ENCODE peak calls at places on chromosomes 3 and 15, in seven cellular contexts. Z, Q, P, B, T, O and C are unnamed samples.

GRCh38 chr15:55289573-55290360 is at the start of gene RAB27A:
- DNase-seq in P (peak), Z (peak), B (peak), Q (peak), O (peak), T (peak), C (peak)

GRCh38 chr3:187773963-187774789 is 28.9 kb upstream of the BCL6 start:
- DNase-seq in P (no peak), Z (no peak), O (no peak), Q (no peak), B (no peak), T (no peak), C (no peak)

GRCh38 chr3:87848003-87848402 is 210.8 kb downstream of the CGGBP1 start:
- DNase-seq in T (no peak), Z (no peak), O (no peak), P (no peak), B (no peak), Q (no peak), C (no peak)

GRCh38 chr15:38130200-38130567 is 122.5 kb upstream of the SPRED1 start:
- DNase-seq in Z (no peak), P (no peak), Q (no peak), T (no peak), O (no peak), B (no peak), C (no peak)

GRCh38 chr3:44109997-44110396 is 131.7 kb upstream of the TOPAZ1 start:
- DNase-seq in P (no peak), B (no peak), Z (no peak), T (no peak), O (no peak), Q (no peak), C (no peak)

GRCh38 chr3:38353151-38353550 is 6.6 kb downstream of the XYLB start:
- DNase-seq in B (no peak), P (no peak), T (no peak), O (no peak), Q (no peak), Z (no peak), C (no peak)

GRCh38 chr3:192772495-192772894 is 45.2 kb upstream of the FGF12 start:
- DNase-seq in P (peak), Z (no peak), O (peak), Q (no peak), T (no peak), B (peak), C (no peak)

GRCh38 chr3:94896994-94897393 is 834.1 kb downstream of the NSUN3 start:
- DNase-seq in Q (no peak), P (no peak), B (no peak), T (no peak), Z (no peak), O (no peak), C (no peak)

GRCh38 chr3:15610083-15610482 is 8.5 kb downstream of the BTD start:
- DNase-seq in T (no peak), Z (no peak), P (no peak), O (no peak), Q (peak), B (no peak), C (no peak)

GRCh38 chr3:69142090-69142489 is 19.7 kb upstream of the LMOD3 start:
- DNase-seq in T (no peak), O (no peak), Q (no peak), Z (no peak), P (no peak), B (no peak), C (no peak)

GRCh38 chr3:49924683-49925082 is 4.9 kb downstream of the MON1A start:
- DNase-seq in B (no peak), P (peak), T (no peak), O (no peak), Z (no peak), Q (no peak), C (no peak)

GRCh38 chr3:67113802-67114407 is 115.8 kb downstream of the KBTBD8 start:
- DNase-seq in Z (peak), P (peak), Q (peak), O (peak), B (peak), T (peak), C (peak)

GRCh38 chr3:66355394-66355793 is 134.6 kb downstream of the SLC25A26 start:
- DNase-seq in O (no peak), P (no peak), Q (no peak), Z (no peak), T (no peak), B (no peak), C (no peak)

GRCh38 chr3:178507507-178508442 is 28.5 kb upstream of the KCNMB2 start:
- DNase-seq in T (no peak), Z (no peak), P (no peak), B (no peak), O (peak), Q (no peak), C (no peak)

GRCh38 chr15:93253656-93254055 is 164.6 kb upstream of the RGMA start:
- DNase-seq in O (peak), Z (no peak), B (no peak), Q (no peak), P (no peak), T (no peak), C (no peak)

GRCh38 chr3:72441284-72441994 is 406.8 kb downstream of the SHQ1 start:
- DNase-seq in Z (no peak), Q (no peak), O (no peak), B (no peak), P (no peak), T (no peak), C (no peak)

GRCh38 chr3:138227650-138228049 is 40.5 kb downstream of the ARMC8 start:
- DNase-seq in Z (no peak), Q (no peak), B (no peak), P (no peak), T (no peak), O (no peak), C (no peak)

GRCh38 chr15:39156166-39156565 is 424.7 kb upstream of the THBS1 start:
- DNase-seq in O (peak), P (no peak), T (no peak), Z (no peak), B (no peak), Q (no peak), C (no peak)

GRCh38 chr3:160225181-160226025 is at the start of gene C3orf80:
- DNase-seq in P (peak), O (peak), Q (peak), B (peak), Z (no peak), T (peak), C (peak)

GRCh38 chr15:85785887-85786777 is 8.6 kb downstream of the KLHL25 start:
- DNase-seq in P (peak), Z (no peak), B (no peak), O (no peak), Q (no peak), T (peak), C (peak)

GRCh38 chr15:86275361-86275760 is 195.7 kb downstream of the AGBL1 start:
- DNase-seq in O (no peak), Z (no peak), T (no peak), Q (no peak), P (no peak), B (no peak), C (no peak)

GRCh38 chr15:38593523-38593922 is 28.9 kb upstream of the RASGRP1 start:
- DNase-seq in O (no peak), Z (no peak), B (no peak), P (peak), Q (no peak), T (no peak), C (no peak)

GRCh38 chr15:76324066-76324465 is 12.5 kb upstream of the ISL2 start:
- DNase-seq in Z (no peak), P (no peak), T (no peak), Q (no peak), B (no peak), O (no peak), C (no peak)

GRCh38 chr3:158167737-158168469 is 58.0 kb downstream of the RSRC1 start:
- DNase-seq in O (no peak), T (no peak), P (peak), Z (no peak), Q (no peak), B (no peak), C (no peak)

GRCh38 chr3:56929809-56930615 is 128.3 kb upstream of the ARHGEF3 start:
- DNase-seq in O (no peak), P (no peak), Z (no peak), T (no peak), B (no peak), Q (no peak), C (no peak)

GRCh38 chr3:189712906-189713483 is 81.8 kb downstream of the TP63 start:
- DNase-seq in Q (no peak), B (no peak), O (no peak), Z (no peak), T (no peak), P (no peak), C (no peak)

GRCh38 chr3:13891492-13892073 is 11.7 kb upstream of the WNT7A start:
- DNase-seq in P (no peak), Q (no peak), Z (no peak), B (peak), O (no peak), T (no peak), C (no peak)

GRCh38 chr15:96564546-96564945 is 234.0 kb downstream of the NR2F2 start:
- DNase-seq in T (no peak), B (no peak), Q (no peak), O (no peak), Z (no peak), P (no peak), C (no peak)

GRCh38 chr3:47836986-47837385 is 34.0 kb downstream of the DHX30 start:
- DNase-seq in O (no peak), P (no peak), Q (no peak), T (no peak), B (peak), Z (no peak), C (no peak)

GRCh38 chr3:43810797-43811196 is 120.1 kb downstream of the ABHD5 start:
- DNase-seq in T (no peak), Z (no peak), O (no peak), Q (no peak), B (no peak), P (no peak), C (no peak)

GRCh38 chr3:141440942-141441341 is 45.9 kb upstream of the RASA2 start:
- DNase-seq in Z (no peak), Q (no peak), P (no peak), B (no peak), T (no peak), O (no peak), C (no peak)

GRCh38 chr3:141442914-141443313 is 43.9 kb upstream of the RASA2 start:
- DNase-seq in P (no peak), O (no peak), Q (no peak), Z (no peak), T (no peak), B (no peak), C (no peak)

GRCh38 chr3:141441381-141442365 is 45.2 kb upstream of the RASA2 start:
- DNase-seq in O (peak), Z (peak), B (peak), P (peak), Q (no peak), T (peak), C (peak)

GRCh38 chr3:141442421-141442820 is 44.4 kb upstream of the RASA2 start:
- DNase-seq in O (no peak), T (no peak), B (no peak), Z (no peak), Q (no peak), P (no peak), C (no peak)

GRCh38 chr3:141439589-141439988 is 47.2 kb upstream of the RASA2 start:
- DNase-seq in P (no peak), B (no peak), T (no peak), Z (no peak), O (no peak), Q (no peak), C (no peak)
- H3K27ac ChIP-seq in P (no peak), B (no peak), T (peak), Z (no peak), O (peak), Q (no peak), C (peak)

GRCh38 chr15:77724649-77725048 is 91.9 kb upstream of the LINGO1 start:
- DNase-seq in B (no peak), P (no peak), Z (no peak), O (no peak), Q (no peak), T (no peak), C (no peak)
- TF ChIP-seq CTCF in B (no peak), P (no peak), Z (no peak), O (no peak), Q (no peak), T (no peak), C (no peak)

GRCh38 chr3:122974764-122975162 is 52.8 kb downstream of the SEMA5B start:
- DNase-seq in Z (no peak), B (no peak), Q (no peak), O (peak), T (no peak), P (peak), C (no peak)
- H3K27ac ChIP-seq in Z (no peak), B (no peak), Q (no peak), O (peak), T (peak), P (peak), C (no peak)

GRCh38 chr15:68367226-68367625 is 64.7 kb downstream of the ITGA11 start:
- DNase-seq in P (peak), Q (no peak), B (no peak), Z (no peak), T (no peak), O (no peak), C (no peak)

GRCh38 chr15:68364660-68365035 is 67.3 kb downstream of the ITGA11 start:
- DNase-seq in T (no peak), B (no peak), O (no peak), P (no peak), Q (no peak), Z (no peak), C (no peak)

GRCh38 chr15:68365770-68366169 is 66.2 kb downstream of the ITGA11 start:
- DNase-seq in P (no peak), O (no peak), Q (no peak), T (no peak), B (no peak), Z (no peak), C (no peak)

GRCh38 chr15:68365140-68365745 is 66.7 kb downstream of the ITGA11 start:
- DNase-seq in T (no peak), O (peak), Q (no peak), B (no peak), P (no peak), Z (no peak), C (no peak)

DNA sequence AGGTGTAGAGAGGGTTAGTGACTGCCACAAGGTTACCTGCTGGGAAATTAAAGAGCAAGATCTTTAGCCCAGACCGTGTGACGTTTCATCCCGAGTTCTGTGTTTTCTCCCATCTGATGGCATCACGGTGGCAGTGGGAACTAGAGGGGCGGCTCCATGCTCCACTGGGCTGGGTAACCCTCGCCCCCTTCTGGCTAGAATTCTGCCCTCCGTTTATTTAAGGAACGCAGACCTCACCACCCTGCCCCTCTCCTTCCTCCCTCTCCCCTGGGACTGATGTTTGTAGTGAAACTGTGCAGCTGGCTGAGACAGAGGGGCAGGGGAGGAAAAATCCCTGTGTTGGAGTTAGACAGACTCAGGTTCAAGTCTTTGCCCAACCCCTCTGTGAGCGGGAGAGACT is 65.6 kb downstream of the ITGA11 start:
- DNase-seq in T (no peak), B (peak), Q (no peak), Z (no peak), O (no peak), P (no peak), C (no peak)
- TF ChIP-seq CTCF in T (no peak), B (peak), Q (no peak), Z (no peak), O (no peak), P (no peak), C (no peak)

DNA sequence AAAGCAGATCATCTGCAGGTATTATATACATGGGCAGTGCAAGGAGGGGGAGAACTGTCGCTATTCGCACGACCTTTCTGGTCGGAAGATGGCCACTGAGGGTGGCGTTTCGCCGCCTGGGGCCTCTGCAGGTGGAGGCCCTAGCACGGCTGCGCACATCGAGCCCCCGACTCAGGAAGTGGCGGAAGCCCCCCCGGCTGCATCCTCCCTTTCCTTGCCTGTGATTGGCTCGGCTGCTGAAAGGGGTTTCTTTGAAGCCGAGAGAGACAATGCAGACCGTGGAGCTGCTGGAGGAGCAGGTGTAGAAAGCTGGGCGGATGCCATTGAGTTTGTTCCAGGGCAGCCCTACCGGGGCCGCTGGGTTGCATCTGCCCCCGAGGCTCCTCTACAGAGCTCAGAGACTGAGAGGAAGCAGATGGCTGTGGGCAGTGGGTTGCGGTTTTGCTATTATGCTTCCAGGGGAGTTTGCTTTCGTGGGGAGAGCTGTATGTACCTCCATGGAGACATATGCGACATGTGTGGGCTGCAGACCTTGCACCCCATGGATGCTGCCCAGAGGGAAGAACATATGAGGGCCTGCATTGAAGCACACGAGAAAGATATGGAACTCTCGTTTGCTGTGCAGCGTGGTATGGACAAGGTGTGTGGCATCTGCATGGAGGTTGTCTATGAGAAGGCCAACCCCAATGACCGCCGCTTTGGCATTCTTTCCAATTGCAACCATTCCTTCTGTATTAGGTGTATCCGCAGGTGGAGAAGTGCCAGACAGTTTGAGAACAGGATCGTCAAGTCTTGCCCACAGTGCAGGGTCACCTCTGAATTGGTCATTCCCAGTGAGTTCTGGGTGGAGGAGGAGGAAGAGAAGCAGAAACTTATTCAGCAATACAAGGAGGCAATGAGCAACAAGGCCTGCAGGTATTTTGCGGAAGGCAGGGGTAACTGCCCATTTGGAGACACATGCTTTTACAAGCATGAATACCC is 886 bp downstream of the MKRN3 start:
- DNase-seq in Q (no peak), O (no peak), P (peak), Z (no peak), T (no peak), B (no peak), C (no peak)
- H3K27ac ChIP-seq in Q (no peak), O (peak), P (peak), Z (peak), T (no peak), B (no peak), C (no peak)

GRCh38 chr3:167723872-167724271 is 10.8 kb downstream of the PDCD10 start:
- DNase-seq in Q (no peak), B (no peak), P (no peak), O (no peak), T (no peak), Z (no peak), C (no peak)

GRCh38 chr3:167714871-167715270 is 19.8 kb downstream of the PDCD10 start:
- DNase-seq in O (no peak), P (no peak), Q (no peak), T (no peak), B (no peak), Z (no peak), C (no peak)

GRCh38 chr3:167723025-167723512 is 11.6 kb downstream of the PDCD10 start:
- DNase-seq in B (no peak), P (no peak), T (no peak), Q (no peak), O (no peak), Z (no peak), C (no peak)

GRCh38 chr3:167716920-167717319 is 17.8 kb downstream of the PDCD10 start:
- DNase-seq in Z (no peak), Q (no peak), T (no peak), P (no peak), O (no peak), B (no peak), C (peak)

DNA sequence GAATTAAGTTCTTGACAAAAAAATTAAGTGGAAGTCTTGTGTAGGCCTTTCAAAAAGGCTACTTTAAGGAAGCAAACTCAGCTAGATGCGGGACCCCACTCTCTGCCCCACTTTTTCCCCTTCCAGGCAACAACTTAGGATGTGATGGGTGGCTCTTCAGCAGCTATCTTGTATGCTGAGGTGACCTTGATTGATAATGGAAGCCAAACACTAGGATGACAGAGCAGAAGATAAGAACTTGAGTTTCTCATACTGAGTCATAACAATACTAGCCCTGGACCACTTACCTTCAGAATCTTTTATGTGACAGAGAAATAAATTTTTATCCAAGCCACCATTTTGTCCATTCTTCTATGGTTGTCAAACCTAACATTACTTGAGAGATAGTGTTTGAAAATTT is 16.1 kb downstream of the PDCD10 start:
- DNase-seq in P (no peak), T (no peak), Q (no peak), B (no peak), Z (no peak), O (no peak), C (no peak)
- TF ChIP-seq CTCF in P (no peak), T (no peak), Q (no peak), B (no peak), Z (no peak), O (no peak), C (no peak)

GRCh38 chr15:71790081-71790480 is 20.3 kb upstream of the NR2E3 start:
- DNase-seq in O (no peak), T (no peak), Z (no peak), B (no peak), P (peak), Q (peak), C (peak)
- H3K27ac ChIP-seq in O (no peak), T (no peak), Z (no peak), B (no peak), P (peak), Q (peak), C (no peak)

GRCh38 chr15:98581715-98582114 is 66.6 kb upstream of the IGF1R start:
- DNase-seq in B (no peak), Z (no peak), P (no peak), T (no peak), Q (no peak), O (no peak), C (no peak)
- TF ChIP-seq CTCF in B (peak), Z (peak), P (peak), T (no peak), Q (peak), O (peak), C (no peak)

GRCh38 chr15:40470423-40471104 is at the start of gene CHST14:
- DNase-seq in Q (no peak), O (peak), T (peak), P (peak), B (peak), Z (peak), C (peak)

GRCh38 chr15:40471105-40471777 is 457 bp downstream of the CHST14 start:
- DNase-seq in B (peak), O (peak), T (peak), Z (no peak), P (no peak), Q (no peak), C (peak)

GRCh38 chr15:40472171-40472727 is 1.5 kb downstream of the CHST14 start:
- DNase-seq in Q (no peak), P (no peak), Z (no peak), T (no peak), O (no peak), B (no peak), C (no peak)

GRCh38 chr15:40469776-40470390 is 901 bp upstream of the CHST14 start:
- DNase-seq in B (no peak), T (no peak), O (no peak), Z (no peak), P (no peak), Q (no peak), C (no peak)

GRCh38 chr15:40471778-40472130 is 970 bp downstream of the CHST14 start:
- DNase-seq in O (no peak), T (no peak), Q (no peak), P (peak), Z (no peak), B (peak), C (no peak)
- H3K27ac ChIP-seq in O (peak), T (no peak), Q (peak), P (peak), Z (peak), B (no peak), C (no peak)

GRCh38 chr3:165716592-165716991 is 120.6 kb downstream of the BCHE start:
- DNase-seq in O (no peak), T (no peak), Q (no peak), Z (no peak), P (no peak), B (no peak), C (no peak)
- TF ChIP-seq CTCF in O (no peak), T (no peak), Q (no peak), Z (no peak), P (no peak), B (peak), C (no peak)